ENCODE peak calls at places on chromosomes 12 and 14, in four cellular contexts. One of them, this sample, is unnamed.

GRCh38 chr14:35855886-35856481 is 29.8 kb downstream of the BRMS1L start:
- DNase-seq in GM12878: peak
- DNase-seq in K562: no peak
- DNase-seq in H1: no peak
- DNase-seq in this sample: no peak

GRCh38 chr14:58717211-58717610 is 79.4 kb downstream of the DACT1 start:
- DNase-seq in H1: no peak
- DNase-seq in K562: no peak
- DNase-seq in GM12878: no peak
- DNase-seq in this sample: peak

GRCh38 chr12:98421336-98421735 is 94.1 kb upstream of the TMPO start:
- DNase-seq in H1: no peak
- DNase-seq in K562: no peak
- DNase-seq in GM12878: no peak
- DNase-seq in this sample: no peak

GRCh38 chr14:54728700-54729527 is 162.0 kb downstream of the SAMD4A start:
- DNase-seq in H1: no peak
- DNase-seq in K562: no peak
- DNase-seq in GM12878: no peak
- DNase-seq in this sample: peak

GRCh38 chr12:88206636-88207035 is 64.5 kb downstream of the TMTC3 start:
- DNase-seq in H1: no peak
- DNase-seq in K562: no peak
- DNase-seq in GM12878: no peak
- DNase-seq in this sample: peak

GRCh38 chr14:103391048-103391447 is 5.8 kb downstream of the MARK3 start:
- DNase-seq in GM12878: no peak
- DNase-seq in K562: no peak
- DNase-seq in H1: no peak
- DNase-seq in this sample: peak

GRCh38 chr12:117518594-117519270 is 157.3 kb upstream of the NOS1 start:
- DNase-seq in K562: no peak
- DNase-seq in H1: no peak
- DNase-seq in GM12878: no peak
- DNase-seq in this sample: no peak

GRCh38 chr12:82406651-82407050 is 48.3 kb downstream of the METTL25 start:
- DNase-seq in H1: no peak
- DNase-seq in GM12878: no peak
- DNase-seq in K562: no peak
- DNase-seq in this sample: no peak

GRCh38 chr12:6230321-6231110 is 30.3 kb downstream of the CD9 start:
- DNase-seq in H1: no peak
- DNase-seq in GM12878: peak
- DNase-seq in K562: no peak
- DNase-seq in this sample: no peak

GRCh38 chr12:53077030-53077429 is 2.2 kb downstream of the SPRYD3 start:
- DNase-seq in GM12878: no peak
- DNase-seq in H1: no peak
- DNase-seq in K562: no peak
- DNase-seq in this sample: no peak

GRCh38 chr12:59940676-59941342 is 345.0 kb downstream of the SLC16A7 start:
- DNase-seq in K562: no peak
- DNase-seq in H1: no peak
- DNase-seq in GM12878: no peak
- DNase-seq in this sample: no peak

GRCh38 chr14:68458840-68459469 is 333.9 kb downstream of the ZFP36L1 start:
- DNase-seq in K562: no peak
- DNase-seq in H1: no peak
- DNase-seq in GM12878: no peak
- DNase-seq in this sample: peak

GRCh38 chr12:4001869-4002268 is 128.7 kb upstream of the PARP11 start:
- DNase-seq in K562: no peak
- DNase-seq in GM12878: no peak
- DNase-seq in H1: no peak
- DNase-seq in this sample: no peak

GRCh38 chr14:44316647-44317432 is 190.2 kb downstream of the FSCB start:
- DNase-seq in GM12878: no peak
- DNase-seq in K562: peak
- DNase-seq in H1: no peak
- DNase-seq in this sample: peak

GRCh38 chr12:56158926-56159461 is 835 bp downstream of the MYL6 start:
- DNase-seq in K562: no peak
- DNase-seq in H1: no peak
- DNase-seq in GM12878: no peak
- DNase-seq in this sample: peak

GRCh38 chr12:47942327-47943230 is 20.8 kb upstream of the TMEM106C start:
- DNase-seq in GM12878: no peak
- DNase-seq in H1: peak
- DNase-seq in K562: peak
- DNase-seq in this sample: no peak

GRCh38 chr12:76083761-76084276 is 666 bp downstream of the NAP1L1 start:
- DNase-seq in K562: peak
- DNase-seq in GM12878: no peak
- DNase-seq in H1: no peak
- DNase-seq in this sample: peak

GRCh38 chr12:26614217-26614616 is 218.8 kb downstream of the ITPR2 start:
- DNase-seq in K562: peak
- DNase-seq in GM12878: no peak
- DNase-seq in H1: no peak
- DNase-seq in this sample: peak

GRCh38 chr12:129570796-129571400 is 332.9 kb downstream of the TMEM132D start:
- DNase-seq in K562: no peak
- DNase-seq in H1: no peak
- DNase-seq in GM12878: no peak
- DNase-seq in this sample: no peak

GRCh38 chr14:31180299-31181051 is 27.1 kb downstream of the HECTD1 start:
- DNase-seq in GM12878: no peak
- DNase-seq in K562: no peak
- DNase-seq in H1: no peak
- DNase-seq in this sample: no peak
- TF ChIP-seq CHD1 in GM12878: no peak
- TF ChIP-seq CHD1 in K562: no peak
- TF ChIP-seq CHD1 in H1: no peak
- TF ChIP-seq CHD1 in this sample: no peak

DNA sequence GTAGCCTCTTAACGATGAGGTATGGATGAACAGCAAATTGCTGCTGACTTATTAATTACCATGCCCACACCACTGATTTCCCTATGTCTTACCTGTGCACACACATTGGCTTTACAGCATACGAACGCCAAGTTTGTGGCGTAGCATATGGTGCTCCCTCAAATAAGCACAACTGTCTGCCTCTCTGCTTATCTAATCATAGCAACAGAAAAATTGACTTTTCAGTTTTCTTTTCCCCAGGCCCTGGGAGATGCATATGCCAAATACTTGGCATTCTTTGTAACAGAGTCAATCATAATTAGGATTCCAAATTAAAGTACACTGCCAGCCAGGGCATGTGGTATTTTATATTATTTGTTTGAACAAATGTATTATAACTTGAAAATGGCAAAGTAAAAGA is 625.5 kb downstream of the DIO2 start:
- DNase-seq in GM12878: no peak
- DNase-seq in H1: no peak
- DNase-seq in K562: no peak
- DNase-seq in this sample: peak
- TF ChIP-seq CHD1 in GM12878: no peak
- TF ChIP-seq CHD1 in H1: no peak
- TF ChIP-seq CHD1 in K562: no peak
- TF ChIP-seq CHD1 in this sample: no peak

DNA sequence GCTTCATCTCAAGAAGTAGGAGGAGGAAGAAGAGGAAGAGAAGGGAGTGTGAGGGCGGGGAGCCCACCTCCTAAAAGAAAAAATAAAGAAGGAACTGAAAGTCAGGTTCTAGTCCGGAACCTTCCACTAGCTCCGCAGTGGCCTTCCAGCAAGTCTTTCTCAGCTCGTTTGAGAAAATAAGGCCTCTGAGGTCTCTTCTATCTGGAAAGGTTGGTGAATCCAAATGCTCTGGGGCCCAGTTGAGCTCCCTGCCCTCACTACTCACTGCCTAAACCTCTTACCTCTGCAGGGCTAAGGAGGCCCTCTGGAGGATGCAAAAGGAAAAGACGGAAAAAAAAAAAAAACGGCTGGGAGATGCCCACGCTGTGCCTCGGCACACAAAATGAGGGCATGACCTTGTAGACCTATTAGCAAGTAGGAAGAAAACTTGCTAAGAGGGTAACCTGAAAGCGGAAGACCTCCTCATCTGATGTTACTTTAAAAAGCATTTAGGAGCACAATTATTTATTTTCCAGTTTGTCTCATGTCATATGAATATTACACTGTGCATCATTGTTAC is 35.9 kb downstream of the FBLN5 start:
- DNase-seq in H1: peak
- DNase-seq in K562: peak
- DNase-seq in GM12878: peak
- DNase-seq in this sample: peak
- TF ChIP-seq CHD1 in H1: no peak
- TF ChIP-seq CHD1 in K562: no peak
- TF ChIP-seq CHD1 in GM12878: no peak
- TF ChIP-seq CHD1 in this sample: no peak

GRCh38 chr14:23118506-23119361 is at the start of gene CEBPE:
- DNase-seq in GM12878: no peak
- DNase-seq in K562: no peak
- DNase-seq in H1: no peak
- DNase-seq in this sample: no peak
- TF ChIP-seq CHD1 in GM12878: no peak
- TF ChIP-seq CHD1 in K562: no peak
- TF ChIP-seq CHD1 in H1: no peak
- TF ChIP-seq CHD1 in this sample: no peak

GRCh38 chr12:49187184-49187583 is 1.7 kb downstream of the TUBA1A start:
- DNase-seq in K562: no peak
- DNase-seq in GM12878: no peak
- DNase-seq in H1: no peak
- DNase-seq in this sample: peak

GRCh38 chr12:49188916-49189367 is at the start of gene TUBA1A:
- DNase-seq in H1: peak
- DNase-seq in GM12878: peak
- DNase-seq in K562: peak
- DNase-seq in this sample: peak

GRCh38 chr12:49189731-49190314 is 943 bp upstream of the TUBA1A start:
- DNase-seq in GM12878: no peak
- DNase-seq in H1: no peak
- DNase-seq in K562: no peak
- DNase-seq in this sample: no peak

GRCh38 chr12:49190317-49190716 is 1.4 kb upstream of the TUBA1A start:
- DNase-seq in GM12878: no peak
- DNase-seq in K562: no peak
- DNase-seq in H1: no peak
- DNase-seq in this sample: no peak

DNA sequence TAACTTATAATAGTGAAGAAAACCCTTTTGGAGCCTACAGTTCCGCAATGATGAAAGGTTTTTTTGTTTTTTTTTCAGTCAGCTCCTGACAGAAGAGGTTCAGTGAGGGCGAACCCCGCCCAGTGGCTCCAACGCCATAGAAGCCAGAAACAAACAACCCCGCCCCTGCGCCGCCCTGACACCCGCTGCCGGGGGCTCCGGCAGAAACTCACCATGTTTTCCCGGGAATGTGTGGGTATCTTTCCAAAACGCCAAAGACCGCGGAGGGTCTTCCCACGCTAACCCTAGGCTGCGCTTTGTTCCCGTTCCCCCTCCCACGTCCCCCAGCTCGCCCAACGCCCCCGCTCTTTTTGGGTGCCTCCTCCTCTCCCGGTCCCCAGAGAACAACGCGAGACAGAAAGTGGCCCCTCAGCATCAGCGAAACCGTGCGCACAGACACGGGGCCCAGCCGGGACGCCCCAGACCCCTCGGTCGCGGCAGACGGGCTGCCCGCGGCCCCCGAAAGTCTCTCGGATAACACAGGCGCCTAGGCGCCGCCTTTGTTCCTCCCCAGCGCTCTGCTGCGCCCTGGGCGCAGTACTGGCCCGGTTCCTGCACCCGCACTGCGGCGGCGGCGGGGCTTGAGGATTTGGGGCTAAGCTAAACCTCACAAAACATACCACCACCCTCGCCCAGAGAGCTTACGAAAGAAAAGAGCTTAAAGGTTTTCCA is 520 bp downstream of the TUBA1A start:
- DNase-seq in K562: peak
- DNase-seq in H1: no peak
- DNase-seq in GM12878: no peak
- DNase-seq in this sample: peak
- TF ChIP-seq CHD1 in K562: peak
- TF ChIP-seq CHD1 in H1: no peak
- TF ChIP-seq CHD1 in GM12878: no peak
- TF ChIP-seq CHD1 in this sample: no peak

GRCh38 chr12:109963743-109964429 is 32.3 kb downstream of the GIT2 start:
- DNase-seq in K562: no peak
- DNase-seq in H1: no peak
- DNase-seq in GM12878: no peak
- DNase-seq in this sample: peak
- TF ChIP-seq CHD1 in K562: no peak
- TF ChIP-seq CHD1 in H1: no peak
- TF ChIP-seq CHD1 in GM12878: no peak
- TF ChIP-seq CHD1 in this sample: no peak